ENCODE peak calls at places on chromosome 12, in four cellular contexts. N, J, Q and V are unnamed samples.

GRCh38 chr12:131194166-131194565 is 240.5 kb downstream of the ADGRD1 start:
- DNase-seq in N (no peak), J (no peak), Q (no peak), V (no peak)

GRCh38 chr12:49703647-49704137 is 3.5 kb downstream of the FMNL3 start:
- DNase-seq in N (no peak), J (no peak), Q (no peak), V (peak; percentile 56)

GRCh38 chr12:3461391-3461790 is 29.6 kb upstream of the PRMT8 start:
- DNase-seq in N (no peak), J (no peak), Q (no peak), V (no peak)

GRCh38 chr12:55974308-55974724 is 438 bp downstream of the RAB5B start:
- DNase-seq in N (peak; percentile 68), J (no peak), Q (peak; percentile 7), V (no peak)

GRCh38 chr12:122834229-122834920 is 882 bp upstream of the HIP1R start:
- DNase-seq in N (peak; percentile 48), J (no peak), Q (no peak), V (peak; percentile 67)

GRCh38 chr12:71558445-71558844 is 105.2 kb downstream of the ZFC3H1 start:
- DNase-seq in N (no peak), J (no peak), Q (no peak), V (peak; percentile 27)

GRCh38 chr12:46473634-46474201 is 101.1 kb upstream of the SLC38A2 start:
- DNase-seq in N (peak; percentile 53), J (peak; percentile 26), Q (no peak), V (peak; percentile 98)

GRCh38 chr12:132216354-132216987 is 72.2 kb downstream of the NOC4L start:
- DNase-seq in N (no peak), J (no peak), Q (no peak), V (no peak)

GRCh38 chr12:29447285-29447975 is 50.1 kb downstream of the OVCH1 start:
- DNase-seq in N (no peak), J (no peak), Q (no peak), V (no peak)

GRCh38 chr12:15726029-15726756 is 63.0 kb downstream of the EPS8 start:
- DNase-seq in N (no peak), J (no peak), Q (no peak), V (peak; percentile 35)

GRCh38 chr12:14768823-14769405 is 34.4 kb downstream of the WBP11 start:
- DNase-seq in N (peak; percentile 54), J (no peak), Q (no peak), V (peak; percentile 39)

GRCh38 chr12:44876554-44877275 is 600 bp upstream of the NELL2 start:
- DNase-seq in N (no peak), J (no peak), Q (peak; percentile 31), V (peak; percentile 8)
- H3K4me3 ChIP-seq in N (no peak overlapping the region), J (peak overlapping the region; percentile 61), Q (peak overlapping the region; percentile 69), V (peak overlapping the region; percentile 58)

DNA sequence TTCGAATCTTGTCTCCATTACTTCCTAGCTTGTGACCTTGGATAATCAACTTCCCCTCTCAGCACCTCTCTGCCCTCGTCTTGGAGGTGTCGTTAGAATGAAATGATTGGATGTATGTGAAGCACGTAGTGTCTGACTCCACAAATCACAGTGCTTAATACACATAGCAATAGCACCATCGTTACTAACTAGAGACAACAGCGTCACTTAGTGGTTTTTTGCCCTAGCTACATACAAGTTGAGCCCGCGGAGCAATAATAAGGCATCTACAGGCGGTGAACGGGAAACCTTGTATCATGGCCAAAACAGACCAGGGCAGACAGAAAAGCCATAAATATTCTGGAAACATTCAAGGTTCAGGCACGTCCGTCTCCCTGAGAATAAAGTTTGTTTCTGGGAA is 154.9 kb downstream of the ASCL4 start:
- DNase-seq in N (no peak), J (no peak), Q (no peak), V (peak; percentile 35)
- TF ChIP-seq CTCF in N (no peak), J (no peak), Q (no peak), V (peak; percentile 26)

DNA sequence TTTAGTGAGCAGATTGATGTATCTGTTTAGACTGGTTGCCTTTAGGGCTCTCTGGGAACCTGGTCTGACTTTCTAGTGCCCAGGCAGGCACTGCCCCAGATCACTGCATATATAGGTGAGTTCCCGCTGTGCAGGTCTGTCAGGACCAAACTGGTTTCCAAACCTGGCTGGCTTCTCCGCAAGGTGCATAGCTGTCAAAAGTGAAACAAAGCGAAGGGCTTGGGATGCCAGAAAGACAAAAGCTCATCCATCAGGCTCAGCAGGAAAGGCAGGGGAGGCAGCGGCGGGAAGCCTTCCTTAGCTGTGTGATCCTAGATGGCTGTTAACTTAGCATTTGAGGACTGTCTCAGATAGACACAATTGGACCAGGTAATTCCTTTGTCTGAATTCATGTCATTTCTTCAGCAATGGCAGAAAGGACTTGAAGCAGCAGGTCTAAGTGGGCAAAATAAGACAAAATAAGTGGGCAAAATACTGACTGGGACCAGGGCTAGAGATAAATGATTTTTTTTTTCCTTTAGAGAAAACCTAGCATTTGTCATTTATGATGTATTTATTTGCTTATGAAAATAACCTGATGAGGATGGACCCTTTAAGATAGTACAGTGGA is 128.6 kb upstream of the DYRK2 start:
- DNase-seq in N (no peak), J (no peak), Q (no peak), V (no peak)
- H3K4me3 ChIP-seq in N (no peak overlapping the region), J (no peak overlapping the region), Q (no peak overlapping the region), V (no peak overlapping the region)

GRCh38 chr12:43285248-43285647 is 266.8 kb downstream of the ADAMTS20 start:
- DNase-seq in N (no peak), J (no peak), Q (no peak), V (peak; percentile 93)

GRCh38 chr12:43281563-43281962 is 270.4 kb downstream of the ADAMTS20 start:
- DNase-seq in N (no peak), J (no peak), Q (no peak), V (no peak)

GRCh38 chr12:43283206-43283605 is 268.8 kb downstream of the ADAMTS20 start:
- DNase-seq in N (no peak), J (no peak), Q (no peak), V (no peak)

GRCh38 chr12:43284441-43284840 is 267.6 kb downstream of the ADAMTS20 start:
- DNase-seq in N (no peak), J (no peak), Q (no peak), V (peak; percentile 57)

GRCh38 chr12:43282106-43282505 is 269.9 kb downstream of the ADAMTS20 start:
- DNase-seq in N (no peak), J (no peak), Q (no peak), V (peak; percentile 80)
- TF ChIP-seq CTCF in N (peak; percentile 35), J (no peak), Q (no peak), V (peak; percentile 43)

DNA sequence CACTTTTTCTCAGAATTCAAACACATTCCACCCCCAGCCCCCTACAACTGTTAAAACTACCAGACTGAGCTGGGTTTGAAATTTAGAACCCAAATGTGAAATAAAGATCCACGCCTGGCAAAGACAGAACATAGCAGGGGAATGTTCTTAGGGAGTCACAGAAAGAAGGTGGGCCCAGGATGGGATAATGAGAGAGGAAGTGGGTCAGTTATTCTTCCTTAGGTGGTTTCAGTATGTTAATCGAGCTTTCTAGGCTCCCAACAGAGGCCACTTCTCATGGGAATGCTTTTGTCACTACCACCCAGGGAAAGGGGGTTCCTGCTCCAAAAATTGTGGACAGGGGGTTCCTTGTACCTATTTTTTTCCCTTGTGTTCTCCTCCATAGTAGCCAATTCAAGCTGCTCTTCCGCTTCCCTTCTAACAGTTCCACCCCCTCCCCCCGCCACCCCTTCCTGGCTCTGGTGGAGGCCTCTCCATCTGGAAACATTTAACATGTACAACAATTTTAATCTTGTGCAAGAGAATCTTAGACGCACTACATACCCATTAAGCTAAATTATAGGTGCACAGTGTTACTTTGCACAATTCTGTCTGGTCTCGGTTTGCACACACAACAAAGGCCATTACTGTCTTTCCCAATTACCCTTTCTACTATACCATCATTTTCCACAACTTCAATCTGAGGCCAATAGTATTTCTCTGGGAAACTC is 218.1 kb downstream of the MON2 start:
- DNase-seq in N (peak; percentile 17), J (peak; percentile 75), Q (no peak), V (peak; percentile 89)
- H3K4me3 ChIP-seq in N (no peak overlapping the region), J (no peak overlapping the region), Q (no peak overlapping the region), V (no peak overlapping the region)

DNA sequence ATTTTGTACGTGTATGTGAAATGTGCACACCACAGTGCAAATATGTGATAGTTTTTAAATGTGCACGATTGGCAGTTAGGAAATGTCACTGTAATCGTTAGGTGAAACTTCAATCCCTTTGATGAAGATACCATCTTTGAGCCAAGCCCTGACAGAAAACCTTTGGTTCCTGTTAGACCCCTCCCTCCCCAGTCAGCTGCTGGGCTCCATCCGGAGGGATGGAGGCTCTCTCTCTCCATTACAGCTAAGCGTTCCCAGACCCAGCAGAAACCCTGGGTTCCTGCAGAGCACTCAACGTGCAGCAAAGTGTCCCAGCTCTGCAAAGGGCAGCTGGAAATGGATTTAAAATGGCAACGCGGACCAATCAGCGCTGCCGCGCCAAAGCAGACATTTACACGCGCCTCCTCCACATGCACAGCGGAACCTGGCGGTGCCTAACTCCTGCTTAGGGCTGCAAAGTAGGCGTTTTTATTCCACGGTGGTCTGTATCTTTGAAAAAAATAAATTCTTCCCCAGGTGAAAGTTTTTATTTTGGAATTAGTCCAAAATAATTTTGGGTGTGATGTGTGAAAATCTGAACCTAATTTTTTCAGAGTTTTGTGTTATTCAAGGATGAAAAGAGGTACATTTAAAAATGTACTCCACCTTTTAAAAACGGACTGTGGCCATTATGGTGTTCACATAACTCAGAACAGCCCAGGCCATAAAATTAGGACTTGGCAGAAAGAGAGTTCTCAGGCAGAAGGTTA is 1.4 kb upstream of the HMGA2 start:
- DNase-seq in N (no peak), J (no peak), Q (no peak), V (peak; percentile 65)
- TF ChIP-seq CTCF in N (no peak), J (no peak), Q (no peak), V (no peak)

GRCh38 chr12:27480031-27480430 is 33.5 kb downstream of the SMCO2 start:
- DNase-seq in N (no peak), J (no peak), Q (no peak), V (no peak)
- H3K4me3 ChIP-seq in N (no peak overlapping the region), J (no peak overlapping the region), Q (no peak overlapping the region), V (no peak overlapping the region)

GRCh38 chr12:41264281-41264680 is 76.2 kb downstream of the PDZRN4 start:
- DNase-seq in N (no peak), J (no peak), Q (no peak), V (peak; percentile 7)
- TF ChIP-seq CTCF in N (peak; percentile 34), J (no peak), Q (peak; percentile 19), V (peak; percentile 26)

DNA sequence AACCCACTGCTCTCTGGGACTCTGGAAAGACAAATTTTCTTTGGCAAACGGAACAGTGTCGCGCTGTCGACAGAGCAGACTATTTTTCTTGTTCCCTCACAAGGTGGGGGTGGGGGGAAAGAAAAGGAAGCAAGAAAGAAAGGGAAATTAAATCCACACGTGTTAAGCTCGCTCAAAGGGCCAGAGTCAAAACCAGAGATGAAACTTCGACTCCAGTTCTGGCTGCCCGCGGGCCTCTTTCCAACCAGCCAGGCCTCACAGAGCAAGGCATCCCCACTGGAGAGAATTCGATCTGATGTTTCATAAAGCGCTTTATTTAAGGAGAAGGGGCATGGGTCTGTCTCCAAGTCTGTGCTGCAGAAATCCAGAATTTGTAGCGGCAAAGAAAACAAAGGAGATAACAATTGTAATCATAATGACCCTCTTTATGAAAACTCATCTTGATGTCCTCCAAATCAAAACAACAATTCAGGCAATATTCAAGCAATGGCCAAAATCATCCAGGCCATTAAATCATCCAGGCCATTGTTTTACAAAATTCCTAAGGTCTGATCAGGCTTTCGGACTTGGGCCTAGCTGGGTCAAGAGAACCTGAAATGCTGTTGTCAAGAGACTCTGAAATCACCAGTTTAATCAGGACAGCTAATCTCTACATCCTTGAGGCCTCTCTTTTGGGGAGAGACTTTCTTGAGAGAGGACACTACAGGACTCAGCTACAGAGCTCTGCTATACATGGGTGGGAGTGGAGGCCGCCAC is 5.3 kb upstream of the TBX5 start:
- DNase-seq in N (no peak), J (no peak), Q (no peak), V (no peak)
- H3K4me3 ChIP-seq in N (no peak overlapping the region), J (no peak overlapping the region), Q (no peak overlapping the region), V (no peak overlapping the region)